ENCODE peak calls at places on chromosomes 13 and 19, in six cellular contexts. One of them, this sample, is unnamed.

GRCh38 chr19:17734146-17734545 is 14.9 kb downstream of the MAP1S start:
- DNase-seq in T-cell: no peak
- DNase-seq in astrocyte of the spinal cord: no peak
- DNase-seq in stimulated activated CD4-positive, alpha-beta T cell treated with anti-CD3 and anti-CD28 coated beads, Interleukin-1b, Interleukin-23, amount 100 ng/mL, for 24 hours: no peak
- DNase-seq in endothelial cell: no peak
- DNase-seq in bronchial epithelial cell: no peak
- DNase-seq in this sample: no peak

GRCh38 chr19:16098416-16098768 is 13.3 kb upstream of the RAB8A start:
- DNase-seq in T-cell: no peak
- DNase-seq in astrocyte of the spinal cord: no peak
- DNase-seq in stimulated activated CD4-positive, alpha-beta T cell treated with anti-CD3 and anti-CD28 coated beads, Interleukin-1b, Interleukin-23, amount 100 ng/mL, for 24 hours: no peak
- DNase-seq in endothelial cell: no peak
- DNase-seq in bronchial epithelial cell: no peak
- DNase-seq in this sample: no peak

GRCh38 chr19:18428173-18428836 is 9.1 kb downstream of the SSBP4 start:
- DNase-seq in T-cell: no peak
- DNase-seq in astrocyte of the spinal cord: no peak
- DNase-seq in stimulated activated CD4-positive, alpha-beta T cell treated with anti-CD3 and anti-CD28 coated beads, Interleukin-1b, Interleukin-23, amount 100 ng/mL, for 24 hours: no peak
- DNase-seq in endothelial cell: no peak
- DNase-seq in bronchial epithelial cell: no peak
- DNase-seq in this sample: no peak

GRCh38 chr13:20825476-20825875 is 51.7 kb upstream of the EEF1AKMT1 start:
- DNase-seq in T-cell: no peak
- DNase-seq in astrocyte of the spinal cord: peak
- DNase-seq in stimulated activated CD4-positive, alpha-beta T cell treated with anti-CD3 and anti-CD28 coated beads, Interleukin-1b, Interleukin-23, amount 100 ng/mL, for 24 hours: no peak
- DNase-seq in endothelial cell: no peak
- DNase-seq in bronchial epithelial cell: no peak
- DNase-seq in this sample: no peak

GRCh38 chr19:11382898-11383705 is 1.0 kb downstream of the EPOR start:
- DNase-seq in T-cell: no peak
- DNase-seq in astrocyte of the spinal cord: no peak
- DNase-seq in stimulated activated CD4-positive, alpha-beta T cell treated with anti-CD3 and anti-CD28 coated beads, Interleukin-1b, Interleukin-23, amount 100 ng/mL, for 24 hours: no peak
- DNase-seq in endothelial cell: peak
- DNase-seq in bronchial epithelial cell: no peak
- DNase-seq in this sample: no peak

GRCh38 chr19:13962738-13963602 is 10.7 kb downstream of the DCAF15 start:
- DNase-seq in T-cell: no peak
- DNase-seq in astrocyte of the spinal cord: peak
- DNase-seq in stimulated activated CD4-positive, alpha-beta T cell treated with anti-CD3 and anti-CD28 coated beads, Interleukin-1b, Interleukin-23, amount 100 ng/mL, for 24 hours: no peak
- DNase-seq in endothelial cell: no peak
- DNase-seq in bronchial epithelial cell: no peak
- DNase-seq in this sample: no peak

GRCh38 chr13:99376132-99376531 is 68.9 kb upstream of the GPR183 start:
- DNase-seq in T-cell: no peak
- DNase-seq in astrocyte of the spinal cord: no peak
- DNase-seq in stimulated activated CD4-positive, alpha-beta T cell treated with anti-CD3 and anti-CD28 coated beads, Interleukin-1b, Interleukin-23, amount 100 ng/mL, for 24 hours: no peak
- DNase-seq in endothelial cell: no peak
- DNase-seq in bronchial epithelial cell: no peak
- DNase-seq in this sample: peak

GRCh38 chr19:38155453-38155852 is 68.6 kb downstream of the DPF1 start:
- DNase-seq in T-cell: no peak
- DNase-seq in astrocyte of the spinal cord: no peak
- DNase-seq in stimulated activated CD4-positive, alpha-beta T cell treated with anti-CD3 and anti-CD28 coated beads, Interleukin-1b, Interleukin-23, amount 100 ng/mL, for 24 hours: no peak
- DNase-seq in endothelial cell: no peak
- DNase-seq in bronchial epithelial cell: peak
- DNase-seq in this sample: no peak

GRCh38 chr19:35002037-35002535 is 2.0 kb downstream of the GRAMD1A start:
- DNase-seq in T-cell: no peak
- DNase-seq in astrocyte of the spinal cord: no peak
- DNase-seq in stimulated activated CD4-positive, alpha-beta T cell treated with anti-CD3 and anti-CD28 coated beads, Interleukin-1b, Interleukin-23, amount 100 ng/mL, for 24 hours: no peak
- DNase-seq in endothelial cell: no peak
- DNase-seq in bronchial epithelial cell: no peak
- DNase-seq in this sample: no peak

GRCh38 chr19:40219721-40220276 is 1.6 kb upstream of the TTC9B start:
- DNase-seq in T-cell: no peak
- DNase-seq in astrocyte of the spinal cord: peak
- DNase-seq in stimulated activated CD4-positive, alpha-beta T cell treated with anti-CD3 and anti-CD28 coated beads, Interleukin-1b, Interleukin-23, amount 100 ng/mL, for 24 hours: no peak
- DNase-seq in endothelial cell: no peak
- DNase-seq in bronchial epithelial cell: peak
- DNase-seq in this sample: no peak

GRCh38 chr19:49389406-49389805 is 1.4 kb downstream of the KASH5 start:
- DNase-seq in T-cell: no peak
- DNase-seq in astrocyte of the spinal cord: no peak
- DNase-seq in stimulated activated CD4-positive, alpha-beta T cell treated with anti-CD3 and anti-CD28 coated beads, Interleukin-1b, Interleukin-23, amount 100 ng/mL, for 24 hours: no peak
- DNase-seq in endothelial cell: no peak
- DNase-seq in bronchial epithelial cell: no peak
- DNase-seq in this sample: no peak

GRCh38 chr13:104900186-104900817 is 1635.2 kb downstream of the EFNB2 start:
- DNase-seq in T-cell: no peak
- DNase-seq in astrocyte of the spinal cord: peak
- DNase-seq in stimulated activated CD4-positive, alpha-beta T cell treated with anti-CD3 and anti-CD28 coated beads, Interleukin-1b, Interleukin-23, amount 100 ng/mL, for 24 hours: no peak
- DNase-seq in endothelial cell: no peak
- DNase-seq in bronchial epithelial cell: no peak
- DNase-seq in this sample: no peak

GRCh38 chr19:49468746-49469447 is 5.1 kb upstream of the FLT3LG start:
- DNase-seq in T-cell: peak
- DNase-seq in astrocyte of the spinal cord: peak
- DNase-seq in stimulated activated CD4-positive, alpha-beta T cell treated with anti-CD3 and anti-CD28 coated beads, Interleukin-1b, Interleukin-23, amount 100 ng/mL, for 24 hours: no peak
- DNase-seq in endothelial cell: no peak
- DNase-seq in bronchial epithelial cell: peak
- DNase-seq in this sample: peak

GRCh38 chr19:51821921-51822716 is 27.2 kb downstream of the FPR3 start:
- DNase-seq in T-cell: no peak
- DNase-seq in astrocyte of the spinal cord: no peak
- DNase-seq in stimulated activated CD4-positive, alpha-beta T cell treated with anti-CD3 and anti-CD28 coated beads, Interleukin-1b, Interleukin-23, amount 100 ng/mL, for 24 hours: no peak
- DNase-seq in endothelial cell: no peak
- DNase-seq in bronchial epithelial cell: peak
- DNase-seq in this sample: no peak

GRCh38 chr13:109000207-109000606 is 370.8 kb downstream of the MYO16 start:
- DNase-seq in T-cell: no peak
- DNase-seq in astrocyte of the spinal cord: no peak
- DNase-seq in stimulated activated CD4-positive, alpha-beta T cell treated with anti-CD3 and anti-CD28 coated beads, Interleukin-1b, Interleukin-23, amount 100 ng/mL, for 24 hours: no peak
- DNase-seq in endothelial cell: no peak
- DNase-seq in bronchial epithelial cell: no peak
- DNase-seq in this sample: no peak

GRCh38 chr19:45884682-45885555 is 1.0 kb downstream of the IRF2BP1 start:
- DNase-seq in T-cell: no peak
- DNase-seq in astrocyte of the spinal cord: no peak
- DNase-seq in stimulated activated CD4-positive, alpha-beta T cell treated with anti-CD3 and anti-CD28 coated beads, Interleukin-1b, Interleukin-23, amount 100 ng/mL, for 24 hours: no peak
- DNase-seq in endothelial cell: no peak
- DNase-seq in bronchial epithelial cell: no peak
- DNase-seq in this sample: no peak

GRCh38 chr13:51688937-51689336 is 104.7 kb downstream of the WDFY2 start:
- DNase-seq in T-cell: no peak
- DNase-seq in astrocyte of the spinal cord: no peak
- DNase-seq in stimulated activated CD4-positive, alpha-beta T cell treated with anti-CD3 and anti-CD28 coated beads, Interleukin-1b, Interleukin-23, amount 100 ng/mL, for 24 hours: no peak
- DNase-seq in endothelial cell: no peak
- DNase-seq in bronchial epithelial cell: no peak
- DNase-seq in this sample: no peak

GRCh38 chr19:11549386-11549953 is 9.6 kb downstream of the ELOF1 start:
- DNase-seq in T-cell: no peak
- DNase-seq in astrocyte of the spinal cord: no peak
- DNase-seq in stimulated activated CD4-positive, alpha-beta T cell treated with anti-CD3 and anti-CD28 coated beads, Interleukin-1b, Interleukin-23, amount 100 ng/mL, for 24 hours: no peak
- DNase-seq in endothelial cell: no peak
- DNase-seq in bronchial epithelial cell: no peak
- DNase-seq in this sample: no peak

GRCh38 chr13:26585136-26585535 is 27.7 kb downstream of the WASF3 start:
- DNase-seq in T-cell: no peak
- DNase-seq in astrocyte of the spinal cord: no peak
- DNase-seq in stimulated activated CD4-positive, alpha-beta T cell treated with anti-CD3 and anti-CD28 coated beads, Interleukin-1b, Interleukin-23, amount 100 ng/mL, for 24 hours: no peak
- DNase-seq in endothelial cell: no peak
- DNase-seq in bronchial epithelial cell: no peak
- DNase-seq in this sample: no peak

GRCh38 chr13:48161530-48162179 is 66.8 kb upstream of the MED4 start:
- DNase-seq in T-cell: no peak
- DNase-seq in astrocyte of the spinal cord: no peak
- DNase-seq in stimulated activated CD4-positive, alpha-beta T cell treated with anti-CD3 and anti-CD28 coated beads, Interleukin-1b, Interleukin-23, amount 100 ng/mL, for 24 hours: no peak
- DNase-seq in endothelial cell: peak
- DNase-seq in bronchial epithelial cell: no peak
- DNase-seq in this sample: no peak

GRCh38 chr19:39351537-39352037 is 9.4 kb downstream of the SAMD4B start:
- DNase-seq in T-cell: no peak
- DNase-seq in astrocyte of the spinal cord: peak
- DNase-seq in stimulated activated CD4-positive, alpha-beta T cell treated with anti-CD3 and anti-CD28 coated beads, Interleukin-1b, Interleukin-23, amount 100 ng/mL, for 24 hours: no peak
- DNase-seq in endothelial cell: no peak
- DNase-seq in bronchial epithelial cell: no peak
- DNase-seq in this sample: no peak

GRCh38 chr19:310141-310651 is 19.0 kb upstream of the PLPP2 start:
- DNase-seq in T-cell: no peak
- DNase-seq in astrocyte of the spinal cord: peak
- DNase-seq in stimulated activated CD4-positive, alpha-beta T cell treated with anti-CD3 and anti-CD28 coated beads, Interleukin-1b, Interleukin-23, amount 100 ng/mL, for 24 hours: no peak
- DNase-seq in endothelial cell: no peak
- DNase-seq in bronchial epithelial cell: no peak
- DNase-seq in this sample: no peak

GRCh38 chr13:78160793-78161192 is 242.2 kb upstream of the EDNRB start:
- DNase-seq in T-cell: no peak
- DNase-seq in astrocyte of the spinal cord: peak
- DNase-seq in stimulated activated CD4-positive, alpha-beta T cell treated with anti-CD3 and anti-CD28 coated beads, Interleukin-1b, Interleukin-23, amount 100 ng/mL, for 24 hours: no peak
- DNase-seq in endothelial cell: no peak
- DNase-seq in bronchial epithelial cell: peak
- DNase-seq in this sample: no peak